ENCODE peak calls at places on chromosomes 1 and 21, in seven cellular contexts. P is brain microvascular endothelial cell, E is PC-3, Y is cerebellar cortex, V is astrocyte of the hippocampus, M is pulmonary artery endothelial cell, N is NCI-H1105 treated with DMSO at 0.1 percent for 48 hours. Z is an unnamed sample.

GRCh38 chr1:50332941-50333594 is 90.2 kb downstream of the DMRTA2 start:
- DNase-seq in P (peak; percentile 6), E (peak; percentile 35), Y (peak; percentile 27), V (peak; percentile 81), M (no peak), N (no peak), Z (peak; percentile 33)

GRCh38 chr21:27480841-27481261 is 514.0 kb upstream of the ADAMTS5 start:
- DNase-seq in P (peak; percentile 28), E (peak; percentile 17), Y (no peak), V (peak; percentile 46), M (no peak), N (no peak), Z (no peak)

GRCh38 chr1:97281962-97282361 is 560.4 kb downstream of the PTBP2 start:
- DNase-seq in P (no peak), E (no peak), Y (no peak), V (no peak), M (no peak), N (no peak), Z (no peak)

GRCh38 chr1:7070389-7071029 is 285.3 kb downstream of the CAMTA1 start:
- DNase-seq in P (peak; percentile 49), E (peak; percentile 72), Y (peak; percentile 73), V (peak; percentile 81), M (peak; percentile 26), N (peak; percentile 37), Z (peak; percentile 91)

GRCh38 chr1:225709101-225709500 is 56.2 kb upstream of the ENAH start:
- DNase-seq in P (no peak), E (peak; percentile 28), Y (no peak), V (no peak), M (no peak), N (peak; percentile 51), Z (peak; percentile 22)

GRCh38 chr1:230326971-230327891 is 98.9 kb downstream of the PGBD5 start:
- DNase-seq in P (no peak), E (no peak), Y (no peak), V (no peak), M (no peak), N (no peak), Z (no peak)

GRCh38 chr1:199792874-199793273 is 234.6 kb upstream of the NR5A2 start:
- DNase-seq in P (no peak), E (no peak), Y (no peak), V (no peak), M (no peak), N (no peak), Z (no peak)

GRCh38 chr1:13828454-13829151 is 128.6 kb downstream of the PRDM2 start:
- DNase-seq in P (no peak), E (peak; percentile 58), Y (peak; percentile 19), V (no peak), M (no peak), N (peak; percentile 3), Z (peak; percentile 79)

GRCh38 chr21:16800536-16800935 is 712.3 kb upstream of the CXADR start:
- DNase-seq in P (no peak), E (no peak), Y (no peak), V (no peak), M (no peak), N (no peak), Z (no peak)

GRCh38 chr1:68213843-68214242 is 18.5 kb downstream of the WLS start:
- DNase-seq in P (peak; percentile 56), E (no peak), Y (no peak), V (no peak), M (no peak), N (peak; percentile 25), Z (peak; percentile 84)

GRCh38 chr1:53288247-53289049 is 39.4 kb downstream of the LRP8 start:
- DNase-seq in P (no peak), E (no peak), Y (no peak), V (peak; percentile 32), M (no peak), N (no peak), Z (no peak)

GRCh38 chr1:159071970-159072582 is 4.5 kb downstream of the AIM2 start:
- DNase-seq in P (peak; percentile 50), E (peak; percentile 77), Y (peak; percentile 61), V (peak; percentile 69), M (peak; percentile 35), N (peak; percentile 76), Z (peak; percentile 68)

GRCh38 chr1:6790146-6790545 is 4.9 kb downstream of the CAMTA1 start:
- DNase-seq in P (no peak), E (no peak), Y (no peak), V (no peak), M (no peak), N (no peak), Z (no peak)

GRCh38 chr21:31184462-31184861 is 146.2 kb upstream of the KRTAP19-8 start:
- DNase-seq in P (no peak), E (no peak), Y (no peak), V (no peak), M (no peak), N (no peak), Z (no peak)

GRCh38 chr1:169081503-169082123 is 24.9 kb upstream of the ATP1B1 start:
- DNase-seq in P (no peak), E (no peak), Y (no peak), V (no peak), M (no peak), N (no peak), Z (no peak)

GRCh38 chr21:32306021-32306780 is 7.5 kb downstream of the MRAP start:
- DNase-seq in P (peak; percentile 3), E (no peak), Y (peak; percentile 16), V (no peak), M (no peak), N (no peak), Z (no peak)

GRCh38 chr1:230749150-230749549 is 2.0 kb downstream of the CAPN9 start:
- DNase-seq in P (no peak), E (no peak), Y (peak; percentile 17), V (no peak), M (no peak), N (no peak), Z (no peak)

GRCh38 chr1:85884372-85885035 is 176.3 kb upstream of the ZNHIT6 start:
- DNase-seq in P (no peak), E (peak; percentile 61), Y (peak; percentile 15), V (peak; percentile 56), M (no peak), N (peak; percentile 7), Z (peak; percentile 35)

GRCh38 chr21:41895643-41896493 is 16.7 kb upstream of the PRDM15 start:
- DNase-seq in P (peak; percentile 10), E (no peak), Y (no peak), V (peak; percentile 21), M (no peak), N (no peak), Z (no peak)

GRCh38 chr1:201305815-201306214 is 22.5 kb downstream of the PKP1 start:
- DNase-seq in P (no peak), E (no peak), Y (no peak), V (no peak), M (no peak), N (no peak), Z (peak; percentile 29)

GRCh38 chr1:61322769-61323168 is 240.4 kb downstream of the NFIA start:
- DNase-seq in P (no peak), E (peak; percentile 92), Y (no peak), V (no peak), M (no peak), N (peak; percentile 43), Z (peak; percentile 92)

GRCh38 chr1:212454741-212455140 is 22.0 kb downstream of the NENF start:
- DNase-seq in P (no peak), E (no peak), Y (no peak), V (no peak), M (no peak), N (no peak), Z (no peak)

GRCh38 chr1:111197598-111198289 is 2.7 kb downstream of the DENND2D start:
- DNase-seq in P (peak; percentile 33), E (peak; percentile 38), Y (peak; percentile 21), V (peak; percentile 31), M (no peak), N (no peak), Z (no peak)

GRCh38 chr1:58508629-58509028 is 37.9 kb downstream of the OMA1 start:
- DNase-seq in P (no peak), E (no peak), Y (no peak), V (no peak), M (no peak), N (no peak), Z (no peak)

GRCh38 chr21:42086969-42087368 is 15.9 kb downstream of the UMODL1 start:
- DNase-seq in P (no peak), E (no peak), Y (no peak), V (no peak), M (no peak), N (no peak), Z (no peak)

GRCh38 chr1:46246548-46247432 is 773 bp upstream of the RAD54L start:
- DNase-seq in P (peak; percentile 53), E (peak; percentile 35), Y (no peak), V (no peak), M (no peak), N (no peak), Z (peak; percentile 99)

Z was measured in NCI-H510A treated with DMSO at 0.1 percent for 48 hours.